ENCODE peak calls at places on chromosomes 13 and 19, in four cellular contexts. M, Q, F and K are unnamed samples.

GRCh38 chr13:94776956-94777355 is 64.6 kb upstream of the SOX21 start:
- DNase-seq in M (no peak), Q (no peak), F (no peak), K (no peak)

GRCh38 chr13:42836930-42837329 is 55.5 kb downstream of the FAM216B start:
- DNase-seq in M (no peak), Q (no peak), F (no peak), K (no peak)

GRCh38 chr19:41023193-41023592 is 32.1 kb downstream of the CYP2B6 start:
- DNase-seq in M (no peak), Q (no peak), F (no peak), K (peak; percentile 42)

GRCh38 chr19:58372311-58373133 is 8.3 kb downstream of the ZNF837 start:
- DNase-seq in M (no peak), Q (no peak), F (no peak), K (no peak)

GRCh38 chr19:5178841-5179625 is 161.6 kb downstream of the PTPRS start:
- DNase-seq in M (no peak), Q (no peak), F (no peak), K (no peak)

GRCh38 chr19:46718157-46718933 is 1.4 kb upstream of the PRKD2 start:
- DNase-seq in M (no peak), Q (peak; percentile 71), F (peak; percentile 97), K (no peak)

GRCh38 chr13:23790591-23791170 is 98.5 kb downstream of the MIPEP start:
- DNase-seq in M (no peak), Q (no peak), F (no peak), K (no peak)

GRCh38 chr19:11198769-11199469 is 1.6 kb upstream of the KANK2 start:
- DNase-seq in M (no peak), Q (no peak), F (no peak), K (no peak)

GRCh38 chr19:41860419-41861097 is 503 bp downstream of the RPS19 start:
- DNase-seq in M (no peak), Q (no peak), F (no peak), K (no peak)

GRCh38 chr13:25478186-25478585 is 106.4 kb downstream of the ATP8A2 start:
- DNase-seq in M (no peak), Q (no peak), F (no peak), K (no peak)

GRCh38 chr19:51093510-51094345 is 11.0 kb upstream of the KLK14 start:
- DNase-seq in M (no peak), Q (no peak), F (no peak), K (no peak)

GRCh38 chr19:15779756-15780476 is 7.5 kb upstream of the OR10H5 start:
- DNase-seq in M (no peak), Q (no peak), F (no peak), K (peak; percentile 90)

GRCh38 chr13:113110048-113110851 is 4.7 kb downstream of the F7 start:
- DNase-seq in M (no peak), Q (no peak), F (no peak), K (no peak)

GRCh38 chr19:44356383-44357111 is at the start of gene ZNF112:
- DNase-seq in M (no peak), Q (no peak), F (no peak), K (peak; percentile 94)
- TF ChIP-seq POLR2A in M (no peak), Q (no peak), F (no peak), K (no peak)

GRCh38 chr19:35120492-35120891 is 4.9 kb downstream of the FXYD3 start:
- DNase-seq in M (no peak), Q (no peak), F (no peak), K (no peak)

GRCh38 chr19:35117791-35118190 is 2.2 kb downstream of the FXYD3 start:
- DNase-seq in M (no peak), Q (no peak), F (no peak), K (no peak)

GRCh38 chr19:35119578-35119977 is 4.0 kb downstream of the FXYD3 start:
- DNase-seq in M (no peak), Q (no peak), F (no peak), K (no peak)

GRCh38 chr19:35118268-35119026 is 2.8 kb downstream of the FXYD3 start:
- DNase-seq in M (no peak), Q (no peak), F (no peak), K (no peak)

GRCh38 chr19:35119091-35119490 is 3.5 kb downstream of the FXYD3 start:
- DNase-seq in M (no peak), Q (no peak), F (no peak), K (no peak)
- TF ChIP-seq POLR2A in M (no peak), Q (no peak), F (no peak), K (no peak)

GRCh38 chr19:7868671-7869452 is 5.3 kb downstream of the PRR36 start:
- DNase-seq in M (no peak), Q (peak; percentile 95), F (peak; percentile 96), K (no peak)
- TF ChIP-seq POLR2A in M (no peak), Q (no peak), F (peak; percentile 50), K (no peak)

GRCh38 chr13:48258002-48258401 is 25.0 kb downstream of the ITM2B start:
- DNase-seq in M (no peak), Q (no peak), F (no peak), K (no peak)
- TF ChIP-seq POLR2A in M (no peak), Q (no peak), F (no peak), K (no peak)

DNA sequence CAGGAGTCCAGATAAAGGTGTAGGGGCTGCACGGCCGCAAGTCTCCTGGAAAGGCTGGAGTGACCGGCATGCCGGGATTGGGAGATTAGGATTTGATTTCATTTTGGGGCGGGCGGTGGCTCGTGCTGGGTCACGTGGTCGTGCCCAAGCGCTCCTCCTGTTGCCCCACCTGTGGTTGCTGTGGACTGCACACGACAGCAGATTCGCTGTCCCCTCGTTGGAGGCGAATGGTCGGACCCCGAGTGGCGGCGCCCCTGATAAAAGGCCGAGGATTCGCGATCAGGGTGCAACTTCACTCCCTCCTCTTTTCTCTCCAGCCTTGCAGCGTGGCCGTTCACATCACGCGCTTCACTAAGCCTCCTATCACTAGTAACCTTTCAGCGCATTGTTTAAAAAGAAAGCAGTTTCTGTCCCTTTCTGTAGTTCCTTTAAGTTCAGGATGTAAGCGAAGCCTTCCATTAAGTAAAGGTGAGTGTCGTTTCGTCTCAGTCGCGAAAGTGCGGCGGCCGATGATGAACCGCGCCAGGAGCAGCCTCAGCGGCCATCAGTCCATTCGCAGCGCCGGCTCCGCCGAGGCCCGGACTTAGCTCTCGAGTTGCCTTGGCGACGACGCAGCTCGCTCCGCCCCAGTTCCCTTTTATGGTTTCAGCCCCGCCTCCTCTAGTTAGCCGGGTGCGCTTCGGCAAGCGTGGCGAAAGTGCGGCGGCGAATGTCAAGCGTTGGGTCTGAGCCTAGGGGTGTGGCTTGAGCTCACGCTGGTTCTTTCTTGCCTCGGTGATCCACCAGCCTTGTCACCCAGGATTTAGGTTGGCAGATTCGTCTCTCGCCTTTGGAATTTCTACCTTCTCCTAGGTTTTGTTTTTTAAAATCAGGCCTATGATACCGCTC is 1.7 kb upstream of the PPP1R37 start:
- DNase-seq in M (peak; percentile 76), Q (peak; percentile 89), F (no peak), K (peak; percentile 99)
- TF ChIP-seq POLR2A in M (no peak), Q (peak; percentile 74), F (no peak), K (no peak)

DNA sequence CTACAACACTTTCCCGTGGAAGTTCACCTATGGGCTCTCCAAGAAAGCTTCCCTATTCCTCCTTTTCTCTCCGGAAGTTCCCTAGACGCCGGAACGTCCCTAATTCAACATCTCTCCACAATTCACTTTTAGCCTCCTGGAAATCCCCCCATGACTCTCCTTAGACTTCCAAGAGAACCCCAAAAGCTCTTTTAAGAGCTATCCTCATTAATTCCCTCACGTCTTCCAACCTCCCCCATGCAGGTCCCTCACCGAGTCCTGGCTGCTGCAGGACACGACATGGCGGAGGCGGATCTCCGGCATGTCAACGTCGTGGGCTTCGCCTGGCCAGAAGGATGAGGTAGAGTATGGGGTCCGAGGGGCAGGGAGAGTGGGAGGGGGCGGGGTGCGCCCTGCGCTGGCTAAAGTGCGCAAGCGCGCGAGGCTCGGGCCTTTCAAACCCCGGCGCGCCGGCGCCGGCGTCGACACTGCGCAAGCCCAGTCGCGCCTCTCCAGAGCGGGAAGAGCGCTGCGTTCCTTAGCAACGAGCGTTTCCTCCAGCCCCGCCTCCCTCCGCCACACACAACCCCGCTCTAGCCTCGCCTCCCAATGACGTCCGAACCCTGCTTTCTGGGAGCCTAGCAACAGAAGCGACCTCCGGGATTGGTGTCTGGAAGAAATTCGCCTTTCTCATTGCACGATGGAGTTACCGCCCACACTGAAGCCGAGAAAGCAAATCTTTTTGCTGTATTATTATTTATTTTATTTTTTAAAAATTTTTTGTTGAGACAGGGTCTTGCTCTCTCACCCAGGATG is at the start of the genes PINLYP and XRCC1:
- DNase-seq in M (peak; percentile 83), Q (peak; percentile 94), F (peak; percentile 95), K (peak; percentile 99)
- TF ChIP-seq POLR2A in M (no peak), Q (peak; percentile 67), F (peak; percentile 39), K (peak; percentile 51)

DNA sequence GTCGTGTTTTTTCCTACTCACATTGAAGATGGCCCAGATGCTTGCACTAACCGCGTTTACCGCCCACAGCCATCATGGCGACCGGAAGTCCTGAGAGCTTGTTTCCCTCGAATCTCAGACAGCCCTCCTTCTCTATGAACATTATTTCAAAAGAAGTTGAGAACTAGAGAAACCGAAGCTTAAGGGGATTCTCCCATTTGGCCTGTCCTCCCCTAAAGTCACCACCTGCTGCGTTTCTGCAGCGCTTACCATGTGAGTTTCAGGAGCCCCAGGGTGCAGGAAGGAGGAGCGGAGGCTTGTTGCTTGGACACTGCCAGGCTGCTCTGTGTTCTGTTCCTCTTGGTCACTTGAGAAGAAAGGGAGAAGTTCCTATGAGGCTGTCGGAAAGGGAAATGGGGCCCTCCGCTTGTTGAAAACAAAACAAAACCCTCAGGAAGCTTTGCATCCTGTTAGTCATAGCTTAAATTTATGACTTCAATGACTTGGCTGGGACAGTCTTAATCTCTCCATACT is 6.2 kb downstream of the CARD8 start:
- DNase-seq in M (no peak), Q (peak; percentile 23), F (peak; percentile 100), K (no peak)
- TF ChIP-seq POLR2A in M (no peak), Q (peak; percentile 85), F (peak; percentile 99), K (peak; percentile 42)